ENCODE peak calls at places on chromosome 22, in ten cellular contexts. B, Q, K, O, V, A, Z, U, M and N are unnamed samples. For H3K4me1, the result is how much of the 10 kb centered on the place peaks cover.

GRCh38 chr22:24067587-24068376 is 56.7 kb downstream of the CABIN1 start:
- DNase-seq in B (no peak), K (no peak), A (no peak), Z (no peak), V (no peak), O (no peak), M (peak), Q (no peak), U (peak), N (peak)

GRCh38 chr22:25174156-25174887 is 25.3 kb upstream of the CRYBB3 start:
- DNase-seq in K (no peak), M (no peak), V (no peak), B (no peak), U (no peak), Q (no peak), O (no peak), Z (no peak), A (no peak), N (no peak)

GRCh38 chr22:24994070-24994763 is 41.7 kb downstream of the KIAA1671 start:
- DNase-seq in K (no peak), V (no peak), B (no peak), Q (peak), U (peak), O (no peak), A (no peak), Z (no peak), M (no peak), N (no peak)

GRCh38 chr22:19723990-19724827 is 870 bp downstream of the GP1BB start:
- DNase-seq in U (no peak), A (peak), K (no peak), Q (peak), V (no peak), B (no peak), O (no peak), Z (no peak), M (no peak), N (no peak)

GRCh38 chr22:42649261-42650056 is at the start of gene CYB5R3:
- DNase-seq in V (peak), Q (peak), A (peak), O (peak), B (peak), K (peak), M (peak), U (peak), Z (peak), N (peak)

GRCh38 chr22:44479662-44480061 is 18.4 kb downstream of the RTL6 start:
- DNase-seq in B (no peak), O (no peak), A (no peak), K (no peak), V (no peak), Q (no peak), Z (no peak), M (no peak), U (no peak), N (no peak)

GRCh38 chr22:28857288-28857687 is 26.1 kb upstream of the ZNRF3 start:
- DNase-seq in M (no peak), O (no peak), K (peak), Q (no peak), Z (no peak), U (no peak), V (no peak), A (no peak), B (no peak), N (no peak)

GRCh38 chr22:40594924-40595323 is 41.6 kb downstream of the MRTFA start:
- DNase-seq in Q (no peak), K (no peak), U (no peak), M (peak), B (no peak), V (no peak), O (no peak), Z (no peak), A (no peak), N (no peak)

GRCh38 chr22:49232319-49233067 is 595.2 kb downstream of the BRD1 start:
- DNase-seq in M (no peak), A (no peak), Q (no peak), Z (no peak), V (no peak), U (no peak), B (no peak), O (no peak), K (peak), N (no peak)

GRCh38 chr22:42796081-42796480 is 61.0 kb downstream of the ARFGAP3 start:
- DNase-seq in Z (no peak), A (no peak), V (no peak), B (no peak), Q (no peak), O (no peak), M (peak), K (no peak), U (no peak), N (no peak)

GRCh38 chr22:35353318-35353717 is 27.6 kb upstream of the HMOX1 start:
- DNase-seq in O (no peak), U (no peak), Q (no peak), K (no peak), B (no peak), Z (no peak), V (no peak), M (peak), A (no peak), N (no peak)

GRCh38 chr22:48756146-48757111 is 1071.2 kb downstream of the BRD1 start:
- DNase-seq in K (peak), A (no peak), Q (peak), U (peak), O (no peak), V (no peak), B (peak), M (no peak), Z (no peak), N (peak)

GRCh38 chr22:21972293-21972779 is 10.3 kb downstream of the TOP3B start:
- DNase-seq in A (peak), Q (peak), U (no peak), V (peak), O (peak), K (no peak), B (no peak), M (no peak), Z (peak), N (no peak)

GRCh38 chr22:20020533-20021195 is at the start of gene TANGO2:
- DNase-seq in Z (peak), B (peak), O (peak), V (peak), K (peak), U (peak), Q (peak), A (peak), M (peak), N (peak)

GRCh38 chr22:48492371-48493320 is 1335.0 kb downstream of the BRD1 start:
- DNase-seq in O (peak), B (no peak), K (peak), Q (peak), U (peak), M (peak), V (no peak), Z (peak), A (peak), N (peak)

GRCh38 chr22:47782461-47783075 is 1020.1 kb downstream of the TBC1D22A start:
- DNase-seq in U (no peak), O (no peak), K (peak), Z (no peak), A (no peak), M (no peak), Q (no peak), V (no peak), B (no peak), N (no peak)

GRCh38 chr22:22616636-22617035 is 27.8 kb upstream of the GGTLC2 start:
- DNase-seq in K (no peak), M (no peak), Z (no peak), V (no peak), B (no peak), A (no peak), U (no peak), O (peak), Q (peak), N (no peak)

GRCh38 chr22:48690583-48691317 is 1136.9 kb downstream of the BRD1 start:
- DNase-seq in A (no peak), Q (no peak), Z (no peak), K (no peak), U (no peak), M (no peak), B (no peak), V (no peak), O (no peak), N (no peak)

GRCh38 chr22:23698094-23698493 is 7.3 kb downstream of the RGL4 start:
- DNase-seq in Q (no peak), A (no peak), U (no peak), M (no peak), Z (no peak), K (no peak), B (no peak), V (no peak), O (no peak), N (no peak)

DNA sequence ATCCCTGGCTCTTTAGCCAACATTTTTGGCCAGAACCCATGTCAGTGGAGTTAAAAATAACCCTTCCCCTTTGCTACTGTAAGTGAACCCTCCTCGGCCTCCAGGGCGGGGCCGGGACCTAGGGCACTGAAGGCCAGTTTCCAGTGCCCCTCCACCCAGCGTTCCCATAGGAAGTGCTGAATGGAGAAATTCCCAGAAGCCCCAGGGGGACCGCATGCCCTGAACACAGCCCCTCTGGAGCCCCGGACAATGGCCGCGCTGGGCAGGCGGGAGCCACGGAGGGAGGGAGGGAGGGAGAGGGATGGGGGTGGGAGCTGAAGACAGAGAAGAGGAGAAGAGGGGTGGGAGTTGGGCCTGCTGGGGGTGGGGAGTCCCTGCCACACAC is 11.1 kb downstream of the PDGFB start:
- DNase-seq in U (no peak), Z (no peak), A (no peak), O (no peak), M (no peak), V (no peak), K (no peak), Q (no peak), B (peak), N (peak)
- H3K27ac ChIP-seq in U (peak), Z (no peak), A (no peak), O (no peak), M (no peak), V (no peak), K (peak), Q (no peak), B (peak), N (no peak)

DNA sequence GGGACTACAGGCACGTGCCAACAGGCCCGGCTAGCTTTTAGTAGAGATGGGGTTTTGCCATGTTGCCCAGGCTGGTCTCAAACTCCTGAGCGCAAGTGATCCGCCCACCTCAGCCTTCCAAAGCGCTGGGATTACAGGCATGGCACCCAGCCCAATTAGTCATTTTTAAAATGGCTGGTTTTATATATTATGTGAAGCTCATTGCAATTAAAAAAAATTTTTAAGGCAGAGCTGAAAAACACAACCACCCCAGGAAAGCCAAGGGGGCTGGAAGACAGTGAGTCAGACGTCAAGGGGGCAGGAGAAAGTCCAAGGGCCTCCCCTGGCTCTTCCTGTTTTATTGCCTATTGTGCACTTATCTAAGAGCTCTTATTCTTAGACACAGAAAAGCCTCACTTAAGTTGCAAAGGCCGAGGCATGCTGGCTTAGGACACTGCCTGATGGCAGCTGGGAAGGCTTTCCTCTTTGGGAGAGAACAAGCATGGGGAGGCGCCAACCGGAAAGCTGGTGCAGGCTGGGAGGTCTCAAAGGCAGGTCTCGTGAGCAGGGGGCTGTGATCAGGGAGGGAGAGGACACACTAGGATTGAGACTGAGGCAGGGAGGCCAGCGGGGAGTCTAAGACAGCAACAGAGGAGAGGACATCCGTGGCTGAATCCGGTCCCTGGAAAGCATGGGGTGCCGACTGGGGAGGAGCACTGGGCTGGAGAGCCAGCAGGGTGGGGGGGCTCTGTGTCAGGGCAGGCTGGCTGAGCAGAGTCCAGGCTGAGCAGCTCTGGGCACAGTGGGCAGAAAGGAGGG is 11.1 kb upstream of the OSM start:
- DNase-seq in K (no peak), B (no peak), O (no peak), V (no peak), A (no peak), Z (no peak), Q (no peak), U (no peak), M (no peak), N (no peak)
- H3K4me1 ChIP-seq in K (half or more), B (under half), O (under half), V (under half), A (under half), Z (under half), Q (under half), U (under half), M (under half), N (under half)

GRCh38 chr22:18133452-18133851 is 16.5 kb upstream of the USP18 start:
- DNase-seq in U (no peak), Q (no peak), B (no peak), M (no peak), Z (no peak), V (no peak), K (no peak), A (no peak), O (no peak), N (no peak)
- H3K4me3 ChIP-seq in U (no peak), Q (no peak), B (no peak), M (no peak), Z (no peak), V (no peak), K (no peak), A (no peak), O (no peak), N (no peak)

GRCh38 chr22:32562396-32562795 is 87.8 kb downstream of the FBXO7 start:
- DNase-seq in B (peak), V (no peak), K (no peak), M (no peak), A (no peak), Z (no peak), Q (no peak), O (no peak), U (no peak), N (no peak)
- H3K27ac ChIP-seq in B (peak), V (no peak), K (peak), M (peak), A (no peak), Z (no peak), Q (no peak), O (no peak), U (peak), N (no peak)

DNA sequence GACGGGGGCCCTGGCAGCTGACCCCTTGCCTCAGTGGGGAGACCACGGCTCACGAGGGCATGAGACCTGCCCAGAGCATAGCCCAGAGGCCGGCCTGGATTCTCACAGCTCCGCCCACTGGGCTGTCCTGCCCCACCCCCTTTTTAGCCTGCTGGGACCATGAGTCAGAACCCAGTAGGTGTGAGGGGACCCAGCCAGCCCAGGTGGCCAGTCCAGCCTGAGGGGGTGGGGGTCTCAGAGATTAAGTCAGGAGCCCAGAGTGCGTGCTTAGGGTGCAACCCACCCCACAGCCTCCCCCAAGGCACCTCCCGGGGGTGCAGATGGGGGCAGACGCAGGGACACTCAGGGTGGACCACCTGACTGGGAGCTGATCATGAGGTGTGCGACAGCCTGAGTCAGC is 40.1 kb upstream of the PPARA start:
- DNase-seq in Z (no peak), V (no peak), A (peak), M (no peak), B (no peak), U (no peak), Q (no peak), O (no peak), K (no peak), N (peak)
- H3K4me1 ChIP-seq in Z (under half), V (under half), A (under half), M (half or more), B (half or more), U (half or more), Q (half or more), O (under half), K (half or more), N (under half)

DNA sequence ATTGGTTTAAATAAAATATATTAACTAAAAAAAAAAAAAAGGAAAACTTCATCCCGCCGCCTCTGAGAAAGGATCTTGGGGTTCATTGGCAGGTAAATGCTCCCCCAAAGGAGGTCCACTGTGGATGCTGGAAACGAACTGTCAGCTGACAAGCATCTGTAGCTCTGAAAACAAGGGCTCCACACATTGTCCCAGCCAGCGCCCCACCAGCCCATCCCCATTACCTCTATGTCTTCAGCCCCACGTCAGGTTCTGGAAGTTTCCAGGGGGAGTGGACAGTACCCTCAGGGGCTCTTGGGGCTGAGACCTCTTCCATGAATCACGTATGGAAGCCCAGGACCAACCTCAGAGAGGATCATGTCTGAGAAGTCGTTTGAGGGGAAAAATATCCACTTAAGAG is 66.4 kb upstream of the WNT7B start:
- DNase-seq in B (no peak), Q (no peak), O (no peak), U (peak), K (peak), M (peak), V (no peak), Z (peak), A (no peak), N (no peak)
- H3K4me3 ChIP-seq in B (peak), Q (no peak), O (no peak), U (peak), K (no peak), M (peak), V (no peak), Z (no peak), A (no peak), N (peak)

DNA sequence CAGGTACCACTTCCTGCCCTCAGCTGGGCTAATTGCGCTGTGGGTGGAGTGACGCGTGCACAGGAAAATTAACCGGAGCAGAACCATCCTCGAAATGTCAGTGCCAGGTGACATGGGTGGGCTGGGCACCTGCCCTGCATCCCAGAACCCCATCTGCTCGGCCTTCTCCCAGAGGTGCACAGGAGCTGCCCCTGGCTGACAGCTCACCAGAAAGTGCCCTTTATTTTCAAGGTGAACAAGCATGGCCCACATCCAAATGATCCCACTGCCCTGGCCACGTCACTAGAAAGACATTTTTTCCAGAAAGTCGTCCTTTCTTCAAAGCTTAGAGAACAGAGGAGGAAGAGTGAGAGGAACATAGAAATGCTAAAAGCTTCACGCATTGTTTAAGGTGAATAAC is 4.1 kb upstream of the ELFN2 start:
- DNase-seq in A (no peak), O (no peak), K (no peak), Z (no peak), M (no peak), B (no peak), V (no peak), U (no peak), Q (peak), N (no peak)
- H3K27ac ChIP-seq in A (no peak), O (no peak), K (no peak), Z (no peak), M (no peak), B (no peak), V (no peak), U (no peak), Q (peak), N (no peak)